ENCODE peak calls at places on chromosome 10, in nine cellular contexts. T is IMR-90, G is heart left ventricle, W is prostate gland, K is adrenal gland, L is GM12878, H is transverse colon, V is tibial nerve, S is sigmoid colon. F is an unnamed sample. For H3K36me3, the result is how much of the 10 kb centered on the place peaks cover.

GRCh38 chr10:520402-520787 is 169.1 kb downstream of the DIP2C start:
- DNase-seq in K (no peak), W (peak), H (no peak), T (peak), L (no peak), G (no peak), S (peak), V (no peak), F (no peak)

GRCh38 chr10:97543025-97543546 is 29.5 kb upstream of the ANKRD2 start:
- DNase-seq in H (peak), K (peak), T (peak), W (peak), S (peak), G (peak), L (no peak), V (peak), F (peak)

GRCh38 chr10:34696423-34696822 is 118.7 kb downstream of the PARD3 start:
- DNase-seq in K (no peak), W (no peak), G (no peak), T (peak), L (no peak), H (no peak), S (no peak), V (no peak), F (no peak)

GRCh38 chr10:14072541-14072940 is 258.2 kb downstream of the FRMD4A start:
- DNase-seq in T (no peak), H (no peak), K (no peak), V (no peak), G (no peak), L (no peak), W (no peak), S (no peak), F (no peak)

GRCh38 chr10:91782539-91782938 is 15.7 kb upstream of the TNKS2 start:
- DNase-seq in H (no peak), G (no peak), T (no peak), K (no peak), S (no peak), L (no peak), W (no peak), V (no peak), F (no peak)

GRCh38 chr10:105029285-105029684 is 388.2 kb downstream of the SORCS3 start:
- DNase-seq in H (no peak), W (no peak), L (no peak), G (no peak), T (no peak), S (no peak), V (no peak), K (no peak), F (no peak)

GRCh38 chr10:97842658-97843295 is 6.9 kb upstream of the GOLGA7B start:
- DNase-seq in S (no peak), K (no peak), W (no peak), H (no peak), T (no peak), G (no peak), V (no peak), L (no peak), F (no peak)

GRCh38 chr10:86423739-86424138 is 57.1 kb upstream of the GRID1 start:
- DNase-seq in W (no peak), K (no peak), H (no peak), S (no peak), L (no peak), T (no peak), V (no peak), G (no peak), F (no peak)

GRCh38 chr10:43854042-43854441 is 205.4 kb upstream of the ZNF32 start:
- DNase-seq in H (no peak), S (no peak), L (no peak), V (no peak), T (peak), W (no peak), G (no peak), K (no peak), F (no peak)

GRCh38 chr10:31602541-31603244 is 283.7 kb downstream of the ZEB1 start:
- DNase-seq in V (peak), T (peak), S (peak), K (peak), L (no peak), W (peak), G (peak), H (peak), F (no peak)

GRCh38 chr10:120641695-120642094 is 184.7 kb downstream of the PLPP4 start:
- DNase-seq in H (no peak), W (no peak), K (no peak), S (no peak), V (no peak), T (no peak), L (no peak), G (no peak), F (no peak)
- TF ChIP-seq POLR2A in H (no peak), W (no peak), K (no peak), S (no peak), V (no peak), T (no peak), L (no peak), G (no peak), F (no peak)

DNA sequence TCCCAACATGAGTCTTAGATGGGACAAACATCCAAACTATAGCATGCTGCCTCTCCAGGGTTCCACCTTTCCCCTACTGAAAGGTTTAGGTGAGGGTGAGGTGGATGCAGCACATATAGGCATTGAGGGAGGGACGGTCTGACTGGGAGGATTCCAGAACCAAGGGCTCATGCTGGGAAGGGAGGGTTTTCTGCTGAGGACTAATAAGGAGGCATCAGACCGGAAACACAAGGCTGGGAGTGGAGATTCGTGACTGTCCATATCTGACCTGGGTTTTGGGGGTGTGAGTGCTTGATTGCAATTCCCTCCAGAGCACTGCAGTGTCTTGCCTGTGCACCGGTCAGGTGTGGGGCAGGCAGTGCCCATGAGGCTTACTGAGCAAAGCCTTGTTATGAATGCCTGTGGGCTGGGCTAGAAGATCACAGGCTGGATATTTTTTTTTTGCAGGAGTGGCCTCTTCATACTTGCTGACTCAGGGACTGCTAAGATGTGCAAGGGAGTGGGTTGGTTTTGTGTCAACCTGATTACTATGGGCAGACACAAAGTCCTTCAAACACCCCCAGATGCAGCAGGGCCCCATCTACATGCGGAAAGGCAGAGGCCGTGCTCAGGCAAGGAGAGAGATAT is 26.7 kb downstream of the DMBT1 start:
- DNase-seq in T (no peak), V (no peak), K (no peak), L (no peak), W (no peak), H (no peak), S (no peak), G (no peak), F (no peak)
- H3K36me3 ChIP-seq in T (under half), V (under half), K (under half), L (under half), W (under half), H (under half), S (under half), G (under half), F (under half)

GRCh38 chr10:70232155-70232858 is 922 bp downstream of the PPA1 start:
- DNase-seq in H (peak), L (no peak), T (peak), K (peak), G (no peak), V (no peak), S (peak), W (peak), F (no peak)
- TF ChIP-seq POLR2A in H (peak), L (no peak), T (peak), K (peak), G (peak), V (peak), S (peak), W (peak), F (no peak)

GRCh38 chr10:130812381-130813148 is 499.0 kb downstream of the TCERG1L start:
- DNase-seq in L (no peak), S (no peak), W (no peak), T (no peak), G (no peak), K (no peak), H (no peak), V (no peak), F (peak)

GRCh38 chr10:130808686-130809085 is 502.8 kb downstream of the TCERG1L start:
- DNase-seq in T (no peak), W (no peak), G (no peak), H (no peak), K (no peak), L (no peak), V (no peak), S (no peak), F (peak)

GRCh38 chr10:130809181-130809580 is 502.3 kb downstream of the TCERG1L start:
- DNase-seq in W (no peak), H (no peak), K (no peak), L (no peak), S (no peak), G (no peak), V (no peak), T (no peak), F (peak)

GRCh38 chr10:130809761-130810515 is 501.6 kb downstream of the TCERG1L start:
- DNase-seq in V (no peak), K (no peak), W (no peak), S (no peak), G (no peak), L (no peak), H (no peak), T (no peak), F (peak)

DNA sequence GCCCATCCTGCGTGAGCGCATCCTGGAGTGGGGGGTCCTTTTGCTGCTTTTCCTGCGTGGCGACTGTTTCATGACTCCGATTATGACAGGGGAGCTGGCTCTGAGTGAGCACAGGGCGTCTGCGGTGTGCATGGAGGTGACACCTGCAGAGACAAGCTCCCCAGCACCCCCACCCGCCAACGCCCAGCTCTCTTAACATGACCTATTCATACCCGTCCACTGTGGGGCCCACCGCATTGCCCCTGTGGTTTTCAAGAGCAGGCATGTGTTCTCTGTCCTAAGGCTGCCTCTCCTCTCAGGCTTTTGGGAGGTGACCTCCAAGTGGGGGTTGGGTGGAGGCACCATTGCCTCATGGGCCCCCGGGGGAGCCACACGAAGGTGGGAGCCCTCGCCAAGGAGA is 500.7 kb downstream of the TCERG1L start:
- DNase-seq in T (no peak), V (no peak), K (no peak), W (no peak), S (no peak), G (no peak), H (no peak), L (no peak), F (peak)
- H3K36me3 ChIP-seq in T (under half), V (under half), K (under half), W (under half), S (under half), G (under half), H (under half), L (under half), F (under half)

GRCh38 chr10:22435650-22436049 is 90.4 kb downstream of the SPAG6 start:
- DNase-seq in G (no peak), K (peak), H (peak), T (no peak), V (no peak), L (no peak), W (no peak), S (no peak), F (no peak)

GRCh38 chr10:22437620-22438588 is 92.6 kb downstream of the SPAG6 start:
- DNase-seq in G (peak), K (no peak), H (no peak), S (peak), T (peak), V (no peak), L (no peak), W (peak), F (no peak)

GRCh38 chr10:22436526-22436892 is 91.2 kb downstream of the SPAG6 start:
- DNase-seq in W (no peak), V (no peak), L (no peak), S (no peak), T (no peak), G (no peak), K (peak), H (peak), F (no peak)

GRCh38 chr10:22438714-22439113 is 93.4 kb downstream of the SPAG6 start:
- DNase-seq in S (no peak), K (no peak), L (no peak), W (no peak), G (no peak), T (no peak), H (no peak), V (no peak), F (no peak)

DNA sequence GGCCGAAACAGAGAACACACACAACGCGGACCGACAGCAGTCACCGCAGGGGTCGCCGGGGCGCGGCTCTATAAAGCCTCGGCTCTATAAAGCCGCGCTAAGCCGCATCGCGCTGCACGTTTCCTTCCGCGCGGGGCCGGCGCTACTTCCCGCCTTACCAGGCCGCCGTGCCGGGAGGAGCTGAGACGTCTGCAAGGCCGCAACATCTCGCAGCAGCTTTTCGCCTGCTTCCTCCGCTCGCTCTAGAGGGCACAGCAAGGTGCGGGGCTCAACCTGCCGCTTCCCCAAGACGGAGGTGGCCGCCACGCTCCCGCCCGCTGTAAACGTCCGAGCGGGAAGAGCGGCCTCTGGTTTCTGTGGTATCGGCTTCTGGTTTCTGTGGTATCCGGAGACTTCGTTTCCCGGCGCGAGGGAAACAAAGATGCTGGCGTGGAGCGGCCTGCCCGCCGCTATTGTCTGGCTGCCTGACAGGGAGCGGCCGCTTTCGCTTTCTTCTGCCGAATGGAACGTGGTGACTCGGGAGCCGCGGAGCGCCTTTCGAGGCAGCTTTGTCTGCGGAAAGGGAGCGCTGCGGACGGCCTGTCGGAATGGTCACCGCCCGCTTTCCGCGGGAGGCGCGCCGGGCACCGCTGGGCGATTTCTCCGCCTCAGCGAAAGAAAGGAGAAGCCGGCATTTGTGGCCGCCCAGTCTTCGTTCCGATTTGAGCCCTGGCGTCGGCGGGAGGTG is 91.8 kb downstream of the SPAG6 start:
- DNase-seq in V (peak), G (peak), T (peak), L (peak), S (peak), W (peak), K (peak), H (peak), F (no peak)
- TF ChIP-seq POLR2A in V (peak), G (peak), T (peak), L (peak), S (peak), W (peak), K (peak), H (peak), F (peak)

GRCh38 chr10:124680675-124681074 is 63.5 kb downstream of the FAM53B start:
- DNase-seq in L (no peak), G (peak), T (peak), W (no peak), K (no peak), S (peak), H (peak), V (peak), F (no peak)

GRCh38 chr10:124681091-124681490 is 63.1 kb downstream of the FAM53B start:
- DNase-seq in H (no peak), L (no peak), T (no peak), S (no peak), V (no peak), K (no peak), W (no peak), G (no peak), F (no peak)

GRCh38 chr10:124677871-124678565 is 66.2 kb downstream of the FAM53B start:
- DNase-seq in S (no peak), W (no peak), G (peak), H (no peak), V (no peak), L (no peak), T (peak), K (no peak), F (no peak)

GRCh38 chr10:124678566-124679240 is 65.5 kb downstream of the FAM53B start:
- DNase-seq in L (no peak), W (no peak), H (no peak), T (no peak), V (no peak), S (no peak), K (no peak), G (no peak), F (no peak)

GRCh38 chr10:124679401-124679800 is 64.8 kb downstream of the FAM53B start:
- DNase-seq in L (no peak), W (no peak), K (no peak), H (no peak), V (no peak), G (peak), S (no peak), T (no peak), F (no peak)
- H3K36me3 ChIP-seq in L (under half), W (under half), K (under half), H (under half), V (under half), G (under half), S (under half), T (under half), F (under half)

GRCh38 chr10:84296071-84296981 is 32.1 kb upstream of the CCSER2 start:
- DNase-seq in W (no peak), L (no peak), S (no peak), V (no peak), H (no peak), K (no peak), G (peak), T (peak), F (no peak)
- TF ChIP-seq POLR2A in W (no peak), L (no peak), S (no peak), V (no peak), H (no peak), K (no peak), G (no peak), T (peak), F (no peak)

GRCh38 chr10:73774637-73775036 is 7.2 kb upstream of the CHCHD1 start:
- DNase-seq in G (no peak), L (no peak), S (no peak), V (no peak), T (peak), K (no peak), W (no peak), H (no peak), F (no peak)

GRCh38 chr10:73769396-73769795 is 12.5 kb upstream of the CHCHD1 start:
- DNase-seq in H (no peak), G (no peak), T (no peak), L (no peak), K (no peak), W (no peak), V (no peak), S (peak), F (no peak)

GRCh38 chr10:73771722-73772279 is 10.0 kb upstream of the CHCHD1 start:
- DNase-seq in W (peak), H (peak), V (peak), G (peak), K (peak), T (peak), S (peak), L (no peak), F (no peak)

GRCh38 chr10:73772280-73773151 is 9.3 kb upstream of the CHCHD1 start:
- DNase-seq in L (peak), V (peak), S (peak), T (peak), H (peak), W (peak), G (peak), K (peak), F (peak)

DNA sequence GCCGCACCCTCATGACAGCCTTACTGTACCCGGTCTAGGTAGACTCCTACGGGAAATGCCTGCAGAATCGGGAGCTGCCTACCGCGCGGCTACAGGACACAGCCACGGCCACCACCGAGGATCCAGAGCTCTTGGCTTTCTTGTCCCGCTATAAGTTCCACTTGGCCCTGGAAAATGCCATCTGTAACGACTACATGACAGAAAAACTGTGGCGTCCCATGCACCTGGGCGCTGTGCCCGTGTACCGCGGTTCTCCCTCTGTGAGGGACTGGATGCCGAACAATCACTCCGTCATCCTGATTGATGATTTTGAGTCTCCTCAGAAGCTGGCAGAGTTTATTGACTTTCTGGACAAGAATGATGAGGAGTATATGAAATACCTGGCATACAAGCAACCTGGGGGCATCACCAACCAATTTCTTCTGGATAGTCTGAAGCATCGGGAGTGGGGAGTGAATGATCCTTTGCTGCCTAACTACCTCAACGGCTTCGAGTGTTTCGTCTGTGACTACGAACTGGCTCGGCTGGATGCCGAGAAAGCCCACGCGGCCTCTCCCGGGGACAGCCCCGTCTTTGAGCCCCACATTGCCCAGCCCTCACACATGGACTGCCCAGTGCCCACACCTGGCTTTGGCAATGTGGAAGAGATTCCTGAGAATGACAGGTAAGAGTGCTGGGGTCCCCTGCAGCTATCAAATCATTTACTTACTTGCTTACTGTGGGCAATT is 8.5 kb upstream of the CHCHD1 start:
- DNase-seq in L (no peak), T (peak), K (peak), H (no peak), W (no peak), G (peak), S (no peak), V (no peak), F (no peak)
- H3K36me3 ChIP-seq in L (under half), T (under half), K (under half), H (under half), W (under half), G (half or more), S (under half), V (under half), F (under half)

GRCh38 chr10:25018703-25019102 is 2.3 kb downstream of the THNSL1 start:
- DNase-seq in V (no peak), L (no peak), H (no peak), S (no peak), W (no peak), G (no peak), T (no peak), K (no peak), F (no peak)

GRCh38 chr10:25024528-25024927 is 8.1 kb downstream of the THNSL1 start:
- DNase-seq in W (no peak), L (no peak), G (no peak), H (no peak), V (no peak), S (no peak), K (no peak), T (no peak), F (no peak)

GRCh38 chr10:25026463-25026862 is 10.1 kb downstream of the THNSL1 start:
- DNase-seq in H (no peak), K (no peak), V (no peak), T (peak), S (no peak), G (no peak), W (no peak), L (no peak), F (no peak)

GRCh38 chr10:25028711-25029110 is 12.3 kb downstream of the THNSL1 start:
- DNase-seq in L (no peak), T (peak), K (no peak), W (no peak), G (no peak), S (no peak), H (no peak), V (no peak), F (no peak)

DNA sequence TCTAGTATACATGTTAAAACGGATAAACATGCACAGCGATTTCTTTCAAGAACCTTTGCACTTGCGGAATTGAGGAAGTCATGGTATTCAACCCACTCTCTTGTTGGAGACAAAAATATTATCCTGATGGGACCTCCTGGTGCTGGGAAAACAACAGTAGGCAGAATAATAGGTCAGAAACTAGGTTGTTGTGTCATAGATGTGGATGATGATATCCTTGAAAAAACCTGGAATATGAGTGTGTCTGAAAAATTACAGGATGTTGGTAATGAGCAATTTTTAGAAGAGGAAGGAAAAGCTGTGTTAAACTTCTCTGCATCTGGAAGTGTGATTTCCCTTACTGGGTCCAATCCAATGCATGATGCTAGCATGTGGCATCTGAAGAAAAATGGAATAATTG is 6.9 kb downstream of the THNSL1 start:
- DNase-seq in T (no peak), L (no peak), V (no peak), W (no peak), K (no peak), S (no peak), G (no peak), H (no peak), F (no peak)
- TF ChIP-seq POLR2A in T (no peak), L (no peak), V (no peak), W (no peak), K (no peak), S (no peak), G (no peak), H (no peak), F (no peak)